ENCODE peak calls at places on chromosomes 1 and 21, in ten cellular contexts. One of them, this sample, is unnamed.

GRCh38 chr1:26351591-26352337 is 2.2 kb downstream of the CRYBG2 start:
- DNase-seq in HFF-Myc: no peak
- DNase-seq in left lung: no peak
- DNase-seq in cardiac muscle cell: no peak
- DNase-seq in fibroblast of the aortic adventitia: no peak
- DNase-seq in kidney: no peak
- DNase-seq in WERI-Rb-1: no peak
- DNase-seq in Caco-2: peak; percentile 87
- DNase-seq in HL-60: no peak
- DNase-seq in transverse colon: peak; percentile 35
- DNase-seq in this sample: no peak

GRCh38 chr1:34781844-34782391 is 904 bp downstream of the GJB3 start:
- DNase-seq in HFF-Myc: no peak
- DNase-seq in kidney: no peak
- DNase-seq in left lung: peak; percentile 22
- DNase-seq in cardiac muscle cell: no peak
- DNase-seq in WERI-Rb-1: no peak
- DNase-seq in HL-60: no peak
- DNase-seq in transverse colon: peak; percentile 74
- DNase-seq in fibroblast of the aortic adventitia: no peak
- DNase-seq in Caco-2: peak; percentile 18
- DNase-seq in this sample: no peak

GRCh38 chr1:209652873-209653401 is 712 bp upstream of the LAMB3 start:
- DNase-seq in WERI-Rb-1: no peak
- DNase-seq in cardiac muscle cell: peak; percentile 61
- DNase-seq in transverse colon: peak; percentile 93
- DNase-seq in Caco-2: peak; percentile 93
- DNase-seq in fibroblast of the aortic adventitia: peak; percentile 63
- DNase-seq in left lung: peak; percentile 91
- DNase-seq in kidney: peak; percentile 96
- DNase-seq in HL-60: no peak
- DNase-seq in HFF-Myc: no peak
- DNase-seq in this sample: peak; percentile 63

GRCh38 chr1:79781261-79781660 is 774.7 kb upstream of the ADGRL4 start:
- DNase-seq in left lung: no peak
- DNase-seq in cardiac muscle cell: no peak
- DNase-seq in WERI-Rb-1: no peak
- DNase-seq in transverse colon: no peak
- DNase-seq in fibroblast of the aortic adventitia: no peak
- DNase-seq in HFF-Myc: no peak
- DNase-seq in Caco-2: no peak
- DNase-seq in kidney: no peak
- DNase-seq in HL-60: no peak
- DNase-seq in this sample: no peak

GRCh38 chr21:36846624-36847023 is 119.8 kb downstream of the HLCS start:
- DNase-seq in left lung: no peak
- DNase-seq in Caco-2: no peak
- DNase-seq in WERI-Rb-1: no peak
- DNase-seq in kidney: no peak
- DNase-seq in transverse colon: no peak
- DNase-seq in cardiac muscle cell: no peak
- DNase-seq in HFF-Myc: no peak
- DNase-seq in fibroblast of the aortic adventitia: no peak
- DNase-seq in HL-60: no peak
- DNase-seq in this sample: no peak

GRCh38 chr1:182857212-182857611 is 18.1 kb downstream of the DHX9 start:
- DNase-seq in transverse colon: no peak
- DNase-seq in HFF-Myc: no peak
- DNase-seq in Caco-2: no peak
- DNase-seq in kidney: no peak
- DNase-seq in fibroblast of the aortic adventitia: no peak
- DNase-seq in cardiac muscle cell: no peak
- DNase-seq in WERI-Rb-1: no peak
- DNase-seq in left lung: no peak
- DNase-seq in HL-60: no peak
- DNase-seq in this sample: no peak

GRCh38 chr1:150366416-150367296 is 2.7 kb downstream of the RPRD2 start:
- DNase-seq in kidney: no peak
- DNase-seq in fibroblast of the aortic adventitia: peak; percentile 20
- DNase-seq in cardiac muscle cell: no peak
- DNase-seq in Caco-2: no peak
- DNase-seq in transverse colon: no peak
- DNase-seq in HL-60: no peak
- DNase-seq in left lung: no peak
- DNase-seq in HFF-Myc: no peak
- DNase-seq in WERI-Rb-1: no peak
- DNase-seq in this sample: no peak

GRCh38 chr1:5651964-5652751 is 340.1 kb downstream of the NPHP4 start:
- DNase-seq in transverse colon: no peak
- DNase-seq in fibroblast of the aortic adventitia: no peak
- DNase-seq in HFF-Myc: no peak
- DNase-seq in Caco-2: no peak
- DNase-seq in cardiac muscle cell: no peak
- DNase-seq in left lung: no peak
- DNase-seq in HL-60: no peak
- DNase-seq in WERI-Rb-1: no peak
- DNase-seq in kidney: no peak
- DNase-seq in this sample: no peak

GRCh38 chr1:183907106-183907505 is 102.2 kb downstream of the RGL1 start:
- DNase-seq in cardiac muscle cell: no peak
- DNase-seq in WERI-Rb-1: no peak
- DNase-seq in transverse colon: no peak
- DNase-seq in left lung: no peak
- DNase-seq in HL-60: no peak
- DNase-seq in Caco-2: no peak
- DNase-seq in kidney: no peak
- DNase-seq in fibroblast of the aortic adventitia: no peak
- DNase-seq in HFF-Myc: no peak
- DNase-seq in this sample: no peak

GRCh38 chr1:9004731-9005708 is 21.2 kb downstream of the SLC2A7 start:
- DNase-seq in left lung: peak; percentile 80
- DNase-seq in WERI-Rb-1: peak; percentile 79
- DNase-seq in cardiac muscle cell: peak; percentile 90
- DNase-seq in kidney: peak; percentile 85
- DNase-seq in fibroblast of the aortic adventitia: peak; percentile 87
- DNase-seq in HL-60: peak; percentile 63
- DNase-seq in Caco-2: peak; percentile 80
- DNase-seq in transverse colon: peak; percentile 87
- DNase-seq in HFF-Myc: peak; percentile 67
- DNase-seq in this sample: peak; percentile 13

GRCh38 chr1:59502009-59502691 is 205.3 kb downstream of the FGGY start:
- DNase-seq in kidney: no peak
- DNase-seq in WERI-Rb-1: no peak
- DNase-seq in left lung: no peak
- DNase-seq in Caco-2: no peak
- DNase-seq in cardiac muscle cell: no peak
- DNase-seq in fibroblast of the aortic adventitia: peak; percentile 31
- DNase-seq in HL-60: no peak
- DNase-seq in transverse colon: no peak
- DNase-seq in HFF-Myc: no peak
- DNase-seq in this sample: no peak

GRCh38 chr1:37875833-37876232 is 16.4 kb upstream of the MTF1 start:
- DNase-seq in WERI-Rb-1: no peak
- DNase-seq in left lung: no peak
- DNase-seq in transverse colon: no peak
- DNase-seq in Caco-2: no peak
- DNase-seq in cardiac muscle cell: no peak
- DNase-seq in kidney: no peak
- DNase-seq in HL-60: no peak
- DNase-seq in fibroblast of the aortic adventitia: no peak
- DNase-seq in HFF-Myc: no peak
- DNase-seq in this sample: no peak

GRCh38 chr1:201136696-201137392 is 9.9 kb upstream of the ASCL5 start:
- DNase-seq in cardiac muscle cell: no peak
- DNase-seq in fibroblast of the aortic adventitia: no peak
- DNase-seq in WERI-Rb-1: peak; percentile 96
- DNase-seq in left lung: no peak
- DNase-seq in Caco-2: no peak
- DNase-seq in HL-60: no peak
- DNase-seq in transverse colon: no peak
- DNase-seq in HFF-Myc: no peak
- DNase-seq in kidney: peak; percentile 52
- DNase-seq in this sample: peak; percentile 55

GRCh38 chr1:222600274-222600673 is 10.5 kb upstream of the TAF1A start:
- DNase-seq in kidney: no peak
- DNase-seq in WERI-Rb-1: no peak
- DNase-seq in left lung: no peak
- DNase-seq in Caco-2: no peak
- DNase-seq in HL-60: no peak
- DNase-seq in HFF-Myc: no peak
- DNase-seq in transverse colon: no peak
- DNase-seq in fibroblast of the aortic adventitia: peak; percentile 42
- DNase-seq in cardiac muscle cell: no peak
- DNase-seq in this sample: no peak

GRCh38 chr1:77888429-77889239 is at the start of gene NEXN:
- DNase-seq in WERI-Rb-1: peak; percentile 11
- DNase-seq in fibroblast of the aortic adventitia: peak; percentile 84
- DNase-seq in cardiac muscle cell: peak; percentile 93
- DNase-seq in kidney: peak; percentile 93
- DNase-seq in transverse colon: peak; percentile 58
- DNase-seq in HL-60: no peak
- DNase-seq in Caco-2: peak; percentile 55
- DNase-seq in left lung: peak; percentile 77
- DNase-seq in HFF-Myc: peak; percentile 27
- DNase-seq in this sample: peak; percentile 38
- H3K4me3 ChIP-seq in WERI-Rb-1: peak within 1 kb of the TSS; percentile 50
- H3K4me3 ChIP-seq in fibroblast of the aortic adventitia: peak within 1 kb of the TSS; percentile 88
- H3K4me3 ChIP-seq in cardiac muscle cell: peak within 1 kb of the TSS; percentile 82
- H3K4me3 ChIP-seq in kidney: peak within 1 kb of the TSS; percentile 80
- H3K4me3 ChIP-seq in transverse colon: peak within 1 kb of the TSS; percentile 82
- H3K4me3 ChIP-seq in HL-60: peak within 1 kb of the TSS; percentile 37
- H3K4me3 ChIP-seq in Caco-2: peak within 1 kb of the TSS; percentile 53
- H3K4me3 ChIP-seq in left lung: peak within 1 kb of the TSS; percentile 73
- H3K4me3 ChIP-seq in HFF-Myc: peak within 1 kb of the TSS; percentile 82
- H3K4me3 ChIP-seq in this sample: peak within 1 kb of the TSS; percentile 92

GRCh38 chr1:101833312-101833711 is 163.4 kb downstream of the OLFM3 start:
- DNase-seq in HFF-Myc: no peak
- DNase-seq in fibroblast of the aortic adventitia: no peak
- DNase-seq in HL-60: no peak
- DNase-seq in Caco-2: no peak
- DNase-seq in WERI-Rb-1: no peak
- DNase-seq in kidney: no peak
- DNase-seq in transverse colon: no peak
- DNase-seq in left lung: no peak
- DNase-seq in cardiac muscle cell: no peak
- DNase-seq in this sample: no peak
- TF ChIP-seq CTCF in HFF-Myc: no peak
- TF ChIP-seq CTCF in fibroblast of the aortic adventitia: no peak
- TF ChIP-seq CTCF in HL-60: no peak
- TF ChIP-seq CTCF in Caco-2: no peak
- TF ChIP-seq CTCF in WERI-Rb-1: no peak
- TF ChIP-seq CTCF in kidney: no peak
- TF ChIP-seq CTCF in transverse colon: no peak
- TF ChIP-seq CTCF in left lung: no peak
- TF ChIP-seq CTCF in cardiac muscle cell: no peak
- TF ChIP-seq CTCF in this sample: no peak

DNA sequence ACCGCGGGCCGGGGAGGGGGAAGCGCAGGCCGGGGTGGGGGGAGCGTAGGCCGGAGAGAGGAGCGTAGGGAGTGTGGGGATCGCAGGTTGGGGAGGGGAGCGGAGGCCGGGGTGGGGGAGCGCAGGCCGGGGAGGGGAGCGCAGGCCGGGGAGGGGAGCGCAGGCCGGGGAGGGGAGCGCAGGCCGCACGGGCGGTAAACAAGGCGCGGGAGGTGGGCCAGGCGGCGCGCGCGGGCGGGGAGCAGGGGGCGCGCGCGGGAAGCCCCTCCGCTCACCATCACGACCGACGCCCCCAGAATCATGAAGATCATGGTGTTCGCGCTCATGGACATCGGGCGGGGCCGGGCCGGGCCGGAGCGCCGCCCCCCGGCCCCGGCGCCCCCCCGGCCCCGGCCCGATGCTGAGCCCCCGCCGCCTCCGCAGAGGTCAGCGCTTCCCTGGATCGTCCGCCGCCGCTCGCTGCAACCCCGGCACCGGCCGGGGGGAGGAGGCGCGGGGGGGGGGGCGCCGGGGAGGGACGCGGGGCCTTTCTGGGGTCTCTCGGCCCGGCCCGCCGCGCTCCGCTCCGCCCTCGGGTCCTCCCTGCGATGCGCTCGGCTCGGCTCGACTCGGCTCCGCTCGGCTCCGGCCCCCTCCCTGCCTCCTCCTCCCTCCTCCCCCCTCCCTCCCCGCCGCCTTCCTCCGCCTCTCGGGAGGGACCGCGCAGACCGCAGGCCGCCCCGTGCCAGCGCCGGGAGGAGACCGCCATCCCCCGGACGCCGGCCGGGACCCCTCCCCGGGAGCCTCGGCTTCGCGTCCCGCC is at the start of gene TMEM240:
- DNase-seq in HL-60: no peak
- DNase-seq in HFF-Myc: no peak
- DNase-seq in left lung: peak; percentile 78
- DNase-seq in fibroblast of the aortic adventitia: peak; percentile 66
- DNase-seq in kidney: peak; percentile 93
- DNase-seq in cardiac muscle cell: peak; percentile 89
- DNase-seq in transverse colon: peak; percentile 68
- DNase-seq in WERI-Rb-1: peak; percentile 89
- DNase-seq in Caco-2: no peak
- DNase-seq in this sample: no peak
- H3K4me3 ChIP-seq in HL-60: no peak within 1 kb of the TSS
- H3K4me3 ChIP-seq in HFF-Myc: peak within 1 kb of the TSS; percentile 55
- H3K4me3 ChIP-seq in left lung: peak within 1 kb of the TSS; percentile 22
- H3K4me3 ChIP-seq in fibroblast of the aortic adventitia: peak within 1 kb of the TSS; percentile 73
- H3K4me3 ChIP-seq in kidney: peak within 1 kb of the TSS; percentile 31
- H3K4me3 ChIP-seq in cardiac muscle cell: peak within 1 kb of the TSS; percentile 76
- H3K4me3 ChIP-seq in transverse colon: peak within 1 kb of the TSS; percentile 54
- H3K4me3 ChIP-seq in WERI-Rb-1: peak within 1 kb of the TSS; percentile 45
- H3K4me3 ChIP-seq in Caco-2: no peak within 1 kb of the TSS
- H3K4me3 ChIP-seq in this sample: peak within 1 kb of the TSS; percentile 55

GRCh38 chr1:12404918-12405317 is 175.1 kb downstream of the VPS13D start:
- DNase-seq in fibroblast of the aortic adventitia: no peak
- DNase-seq in Caco-2: no peak
- DNase-seq in kidney: no peak
- DNase-seq in HL-60: no peak
- DNase-seq in WERI-Rb-1: no peak
- DNase-seq in cardiac muscle cell: peak; percentile 22
- DNase-seq in HFF-Myc: no peak
- DNase-seq in left lung: no peak
- DNase-seq in transverse colon: no peak
- DNase-seq in this sample: no peak

GRCh38 chr1:12407962-12408288 is 178.1 kb downstream of the VPS13D start:
- DNase-seq in HFF-Myc: no peak
- DNase-seq in HL-60: no peak
- DNase-seq in Caco-2: no peak
- DNase-seq in left lung: no peak
- DNase-seq in kidney: no peak
- DNase-seq in WERI-Rb-1: no peak
- DNase-seq in fibroblast of the aortic adventitia: no peak
- DNase-seq in cardiac muscle cell: no peak
- DNase-seq in transverse colon: no peak
- DNase-seq in this sample: no peak

GRCh38 chr1:12407050-12407961 is 177.5 kb downstream of the VPS13D start:
- DNase-seq in transverse colon: no peak
- DNase-seq in cardiac muscle cell: no peak
- DNase-seq in left lung: no peak
- DNase-seq in fibroblast of the aortic adventitia: peak; percentile 80
- DNase-seq in Caco-2: no peak
- DNase-seq in WERI-Rb-1: no peak
- DNase-seq in HL-60: no peak
- DNase-seq in HFF-Myc: peak; percentile 56
- DNase-seq in kidney: no peak
- DNase-seq in this sample: no peak

GRCh38 chr1:12406218-12407021 is 176.6 kb downstream of the VPS13D start:
- DNase-seq in left lung: no peak
- DNase-seq in WERI-Rb-1: no peak
- DNase-seq in fibroblast of the aortic adventitia: peak; percentile 85
- DNase-seq in cardiac muscle cell: peak; percentile 30
- DNase-seq in kidney: no peak
- DNase-seq in transverse colon: no peak
- DNase-seq in HFF-Myc: no peak
- DNase-seq in Caco-2: no peak
- DNase-seq in HL-60: no peak
- DNase-seq in this sample: no peak

GRCh38 chr1:12405325-12406217 is 175.7 kb downstream of the VPS13D start:
- DNase-seq in Caco-2: no peak
- DNase-seq in WERI-Rb-1: no peak
- DNase-seq in kidney: no peak
- DNase-seq in left lung: peak; percentile 58
- DNase-seq in fibroblast of the aortic adventitia: peak; percentile 83
- DNase-seq in HFF-Myc: no peak
- DNase-seq in transverse colon: peak; percentile 64
- DNase-seq in HL-60: no peak
- DNase-seq in cardiac muscle cell: peak; percentile 89
- DNase-seq in this sample: no peak
- TF ChIP-seq CTCF in Caco-2: no peak
- TF ChIP-seq CTCF in WERI-Rb-1: no peak
- TF ChIP-seq CTCF in kidney: no peak
- TF ChIP-seq CTCF in left lung: no peak
- TF ChIP-seq CTCF in fibroblast of the aortic adventitia: peak; percentile 39
- TF ChIP-seq CTCF in HFF-Myc: peak; percentile 36
- TF ChIP-seq CTCF in transverse colon: peak; percentile 28
- TF ChIP-seq CTCF in HL-60: no peak
- TF ChIP-seq CTCF in cardiac muscle cell: peak; percentile 50
- TF ChIP-seq CTCF in this sample: peak; percentile 50